ENCODE peak calls at places on chromosomes 5 and 9, in nine cellular contexts. G, C, K, U, J, Y, B, L and V are unnamed samples.
A peak's percentile ranks its signal among the peaks of the same experiment; 100 is the strongest.

GRCh38 chr5:119302916-119303897 is 52.6 kb upstream of the TNFAIP8 start:
- DNase-seq in G (no peak), C (peak; percentile 93), K (peak; percentile 99), U (no peak), J (no peak), Y (peak; percentile 99), B (peak; percentile 99), L (no peak), V (no peak)

GRCh38 chr9:95060916-95061315 is 256.6 kb downstream of the FANCC start:
- DNase-seq in G (no peak), C (no peak), K (no peak), U (no peak), J (no peak), Y (no peak), B (no peak), L (no peak), V (no peak)

GRCh38 chr5:169416583-169417196 is 115.8 kb upstream of the SLIT3 start:
- DNase-seq in G (no peak), C (peak; percentile 91), K (peak; percentile 94), U (no peak), J (peak; percentile 90), Y (peak; percentile 46), B (peak; percentile 90), L (peak; percentile 23), V (peak; percentile 82)

GRCh38 chr5:147697380-147697779 is 85.1 kb downstream of the JAKMIP2 start:
- DNase-seq in G (no peak), C (no peak), K (no peak), U (no peak), J (no peak), Y (no peak), B (no peak), L (no peak), V (no peak)

GRCh38 chr9:126649477-126649876 is 35.7 kb downstream of the LMX1B start:
- DNase-seq in G (no peak), C (no peak), K (no peak), U (no peak), J (no peak), Y (no peak), B (no peak), L (no peak), V (no peak)

GRCh38 chr5:173329370-173330150 is 1.3 kb upstream of the STC2 start:
- DNase-seq in G (no peak), C (no peak), K (no peak), U (no peak), J (no peak), Y (no peak), B (no peak), L (no peak), V (no peak)

GRCh38 chr9:134225186-134225585 is 60.8 kb upstream of the RNU6ATAC start:
- DNase-seq in G (peak; percentile 29), C (no peak), K (no peak), U (no peak), J (no peak), Y (no peak), B (no peak), L (no peak), V (no peak)

GRCh38 chr5:7682379-7682778 is 168.6 kb downstream of the CFAP90 start:
- DNase-seq in G (no peak), C (no peak), K (no peak), U (no peak), J (no peak), Y (no peak), B (no peak), L (no peak), V (no peak)

GRCh38 chr9:116099821-116100220 is 53.8 kb upstream of the PAPPA start:
- DNase-seq in G (no peak), C (peak; percentile 93), K (peak; percentile 88), U (no peak), J (no peak), Y (peak; percentile 60), B (peak; percentile 88), L (no peak), V (no peak)

GRCh38 chr5:105587963-105588662 is 2025.5 kb upstream of the NUDT12 start:
- DNase-seq in G (no peak), C (no peak), K (no peak), U (no peak), J (no peak), Y (no peak), B (no peak), L (no peak), V (no peak)

GRCh38 chr5:159043551-159043950 is 56.2 kb downstream of the EBF1 start:
- DNase-seq in G (no peak), C (no peak), K (no peak), U (no peak), J (no peak), Y (no peak), B (no peak), L (no peak), V (no peak)

GRCh38 chr9:137318976-137319375 is 16.9 kb upstream of the NRARP start:
- DNase-seq in G (peak; percentile 37), C (peak; percentile 48), K (peak; percentile 43), U (peak; percentile 43), J (peak; percentile 83), Y (peak; percentile 5), B (no peak), L (peak; percentile 34), V (peak; percentile 78)

GRCh38 chr9:35311891-35312639 is 150.3 kb downstream of the UNC13B start:
- DNase-seq in G (no peak), C (no peak), K (peak; percentile 33), U (no peak), J (no peak), Y (peak; percentile 19), B (no peak), L (no peak), V (no peak)

GRCh38 chr5:40413747-40414146 is 266.0 kb upstream of the PTGER4 start:
- DNase-seq in G (no peak), C (no peak), K (no peak), U (no peak), J (no peak), Y (peak; percentile 61), B (no peak), L (no peak), V (no peak)

GRCh38 chr5:40409600-40409999 is 270.1 kb upstream of the PTGER4 start:
- DNase-seq in G (no peak), C (no peak), K (no peak), U (no peak), J (no peak), Y (no peak), B (no peak), L (no peak), V (no peak)

GRCh38 chr5:40410939-40411635 is 268.6 kb upstream of the PTGER4 start:
- DNase-seq in G (no peak), C (peak; percentile 51), K (peak; percentile 28), U (no peak), J (no peak), Y (peak; percentile 60), B (peak; percentile 22), L (no peak), V (no peak)

GRCh38 chr5:40406426-40407211 is 273.1 kb upstream of the PTGER4 start:
- DNase-seq in G (no peak), C (no peak), K (no peak), U (no peak), J (no peak), Y (no peak), B (no peak), L (no peak), V (no peak)

DNA sequence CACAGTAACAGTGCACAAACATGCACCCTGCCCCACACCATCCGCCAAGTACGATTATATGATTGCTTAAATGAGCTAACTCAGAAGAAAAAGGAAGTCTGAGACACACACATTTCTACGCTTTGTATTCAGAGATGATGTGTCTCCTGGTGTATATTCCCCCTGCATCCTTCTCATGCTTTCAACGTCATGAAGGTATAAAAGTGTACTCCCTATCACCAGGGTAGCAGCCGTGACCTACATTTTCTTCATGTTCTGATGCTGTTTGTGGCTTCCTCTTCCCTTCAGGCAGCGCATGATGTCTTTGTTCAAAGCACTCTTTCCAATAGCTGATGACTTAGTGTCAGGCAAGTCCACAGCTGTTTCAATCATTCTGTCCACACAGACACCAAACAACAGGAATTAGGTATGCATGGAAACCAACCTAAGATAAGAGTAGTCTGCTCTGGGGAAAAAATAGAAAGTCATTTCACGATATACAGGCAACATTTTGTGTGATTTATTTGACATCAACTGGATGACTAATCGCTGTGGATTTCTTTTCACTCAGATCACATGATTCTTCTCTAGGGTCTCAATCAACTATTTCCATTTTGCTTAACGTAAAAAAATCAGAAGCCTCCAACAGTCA is 269.4 kb upstream of the PTGER4 start:
- DNase-seq in G (no peak), C (peak; percentile 93), K (peak; percentile 85), U (no peak), J (no peak), Y (peak; percentile 49), B (peak; percentile 86), L (no peak), V (no peak)
- H3K27ac ChIP-seq in G (no peak overlapping the region), C (peak overlapping the region; percentile 83), K (no peak overlapping the region), U (no peak overlapping the region), J (no peak overlapping the region), Y (no peak overlapping the region), B (peak overlapping the region; percentile 74), L (no peak overlapping the region), V (peak overlapping the region; percentile 23)

GRCh38 chr5:32307769-32308194 is 5.0 kb downstream of the MTMR12 start:
- DNase-seq in G (no peak), C (no peak), K (no peak), U (no peak), J (no peak), Y (no peak), B (no peak), L (no peak), V (no peak)

GRCh38 chr5:32312194-32312681 is 501 bp downstream of the MTMR12 start:
- DNase-seq in G (peak; percentile 86), C (peak; percentile 43), K (peak; percentile 74), U (peak; percentile 44), J (peak; percentile 84), Y (peak; percentile 69), B (peak; percentile 59), L (peak; percentile 86), V (peak; percentile 83)

GRCh38 chr5:32311404-32312193 is 1.1 kb downstream of the MTMR12 start:
- DNase-seq in G (peak; percentile 49), C (no peak), K (no peak), U (no peak), J (no peak), Y (peak; percentile 11), B (no peak), L (no peak), V (peak; percentile 75)

GRCh38 chr5:32308951-32309350 is 3.8 kb downstream of the MTMR12 start:
- DNase-seq in G (no peak), C (no peak), K (peak; percentile 31), U (no peak), J (no peak), Y (no peak), B (no peak), L (no peak), V (no peak)

GRCh38 chr5:32309766-32310165 is 3.0 kb downstream of the MTMR12 start:
- DNase-seq in G (no peak), C (no peak), K (no peak), U (no peak), J (no peak), Y (no peak), B (no peak), L (no peak), V (no peak)
- H3K4me3 ChIP-seq in G (no peak overlapping the region), C (no peak overlapping the region), K (no peak overlapping the region), U (no peak overlapping the region), J (no peak overlapping the region), Y (no peak overlapping the region), B (no peak overlapping the region), L (no peak overlapping the region), V (no peak overlapping the region)

GRCh38 chr5:61641748-61642565 is 309.9 kb downstream of the ZSWIM6 start:
- DNase-seq in G (no peak), C (no peak), K (no peak), U (no peak), J (no peak), Y (no peak), B (no peak), L (no peak), V (no peak)
- TF ChIP-seq CTCF in G (no peak), C (peak; percentile 31), K (no peak), U (no peak), J (no peak), Y (peak; percentile 20), B (no peak), L (no peak), V (no peak)

GRCh38 chr9:13139641-13140171 is 139.8 kb downstream of the MPDZ start:
- DNase-seq in G (no peak), C (peak; percentile 92), K (peak; percentile 91), U (no peak), J (no peak), Y (peak; percentile 91), B (peak; percentile 86), L (no peak), V (no peak)
- H3K27ac ChIP-seq in G (no peak overlapping the region), C (peak overlapping the region; percentile 91), K (peak overlapping the region; percentile 60), U (no peak overlapping the region), J (peak overlapping the region; percentile 34), Y (peak overlapping the region; percentile 89), B (peak overlapping the region; percentile 87), L (no peak overlapping the region), V (peak overlapping the region; percentile 31)